ENCODE peak calls at places on chromosome 10, in nine cellular contexts. L is AG10803; X is brain microvascular endothelial cell; D is GM12891; H is hepatocyte; C is C1 segment of cervical spinal cord; B is mucosa of descending colon; A is CD8-positive, alpha-beta memory T cell; F is esophagus muscularis mucosa. N is an unnamed sample.

GRCh38 chr10:4721994-4722753 is 103.8 kb upstream of the AKR1E2 start:
- DNase-seq in L (peak), X (peak), D (no peak), H (peak), C (no peak), B (no peak), A (no peak), F (no peak), N (no peak)

GRCh38 chr10:29635711-29636144 is 957 bp upstream of the SVIL start:
- DNase-seq in L (no peak), X (peak), D (no peak), H (peak), C (no peak), B (no peak), A (peak), F (no peak), N (no peak)

GRCh38 chr10:99965700-99966099 is 44.0 kb downstream of the DNMBP start:
- DNase-seq in L (no peak), X (no peak), D (no peak), H (peak), C (no peak), B (no peak), A (no peak), F (no peak), N (no peak)

GRCh38 chr10:100744980-100745881 is at the start of gene PAX2:
- DNase-seq in L (no peak), X (no peak), D (no peak), H (no peak), C (no peak), B (no peak), A (no peak), F (no peak), N (no peak)

GRCh38 chr10:68871731-68872342 is 29.3 kb upstream of the DDX50 start:
- DNase-seq in L (peak), X (peak), D (no peak), H (peak), C (no peak), B (no peak), A (no peak), F (no peak), N (no peak)

GRCh38 chr10:73894245-73894971 is 16.5 kb upstream of the PLAU start:
- DNase-seq in L (peak), X (peak), D (no peak), H (no peak), C (no peak), B (no peak), A (no peak), F (no peak), N (peak)

GRCh38 chr10:89793649-89794254 is 92.4 kb downstream of the KIF20B start:
- DNase-seq in L (peak), X (peak), D (peak), H (peak), C (no peak), B (peak), A (peak), F (no peak), N (no peak)

GRCh38 chr10:61776615-61777266 is 114.0 kb downstream of the CABCOCO1 start:
- DNase-seq in L (no peak), X (no peak), D (no peak), H (no peak), C (no peak), B (no peak), A (no peak), F (no peak), N (no peak)

GRCh38 chr10:59904431-59905065 is 1.8 kb downstream of the CCDC6 start:
- DNase-seq in L (no peak), X (no peak), D (no peak), H (no peak), C (no peak), B (peak), A (no peak), F (no peak), N (no peak)

GRCh38 chr10:125148576-125148975 is 11.8 kb downstream of the CTBP2 start:
- DNase-seq in L (peak), X (no peak), D (no peak), H (no peak), C (no peak), B (no peak), A (no peak), F (no peak), N (no peak)

GRCh38 chr10:118818621-118819221 is 64.0 kb upstream of the CACUL1 start:
- DNase-seq in L (no peak), X (no peak), D (no peak), H (no peak), C (no peak), B (no peak), A (no peak), F (no peak), N (no peak)

GRCh38 chr10:56178210-56178609 is 182.8 kb downstream of the ZWINT start:
- DNase-seq in L (no peak), X (no peak), D (no peak), H (no peak), C (no peak), B (no peak), A (no peak), F (no peak), N (no peak)

N was measured in NK-92 treated with Interleukin-12 subunit alpha and Interleukin-12 subunit beta, amount 100 ng/mL, for 24 hours.